ENCODE peak calls at places on chromosomes 13 and 19, in four cellular contexts. One of them, this sample, is unnamed.

GRCh38 chr19:58229255-58229639 is 533 bp downstream of the ZNF544 start:
- DNase-seq in cardiac muscle cell: peak
- DNase-seq in thoracic aorta: no peak
- DNase-seq in NB4: peak
- DNase-seq in this sample: no peak

GRCh38 chr13:76708138-76708537 is 178.1 kb downstream of the KCTD12 start:
- DNase-seq in cardiac muscle cell: no peak
- DNase-seq in thoracic aorta: no peak
- DNase-seq in NB4: no peak
- DNase-seq in this sample: no peak

GRCh38 chr13:50129065-50129922 is 114.0 kb downstream of the KCNRG start:
- DNase-seq in NB4: no peak
- DNase-seq in cardiac muscle cell: peak
- DNase-seq in thoracic aorta: no peak
- DNase-seq in this sample: no peak

GRCh38 chr13:59865398-59865797 is 298.3 kb downstream of the DIAPH3 start:
- DNase-seq in cardiac muscle cell: no peak
- DNase-seq in NB4: no peak
- DNase-seq in thoracic aorta: no peak
- DNase-seq in this sample: no peak

GRCh38 chr19:43504426-43505185 is at the start of gene PHLDB3:
- DNase-seq in cardiac muscle cell: peak
- DNase-seq in thoracic aorta: no peak
- DNase-seq in NB4: no peak
- DNase-seq in this sample: peak

GRCh38 chr19:55690769-55691545 is 15.9 kb downstream of the EPN1 start:
- DNase-seq in thoracic aorta: no peak
- DNase-seq in NB4: no peak
- DNase-seq in cardiac muscle cell: no peak
- DNase-seq in this sample: no peak

GRCh38 chr13:51542358-51542972 is 41.8 kb upstream of the WDFY2 start:
- DNase-seq in thoracic aorta: no peak
- DNase-seq in cardiac muscle cell: peak
- DNase-seq in NB4: peak
- DNase-seq in this sample: no peak

GRCh38 chr13:61413572-61413971 is 2.1 kb downstream of the PCDH20 start:
- DNase-seq in NB4: no peak
- DNase-seq in cardiac muscle cell: no peak
- DNase-seq in thoracic aorta: no peak
- DNase-seq in this sample: no peak

GRCh38 chr13:35822666-35823065 is 308.5 kb downstream of the DCLK1 start:
- DNase-seq in thoracic aorta: no peak
- DNase-seq in NB4: no peak
- DNase-seq in cardiac muscle cell: no peak
- DNase-seq in this sample: no peak

GRCh38 chr13:60837806-60838205 is 440.8 kb downstream of the TDRD3 start:
- DNase-seq in NB4: peak
- DNase-seq in thoracic aorta: no peak
- DNase-seq in cardiac muscle cell: no peak
- DNase-seq in this sample: no peak

GRCh38 chr13:20136781-20137703 is 23.8 kb downstream of the GJA3 start:
- DNase-seq in NB4: peak
- DNase-seq in cardiac muscle cell: peak
- DNase-seq in thoracic aorta: no peak
- DNase-seq in this sample: peak

GRCh38 chr13:73870970-73871935 is 263.0 kb downstream of the KLF12 start:
- DNase-seq in cardiac muscle cell: peak
- DNase-seq in NB4: peak
- DNase-seq in thoracic aorta: no peak
- DNase-seq in this sample: no peak

GRCh38 chr13:101115762-101116161 is 300.5 kb downstream of the NALCN start:
- DNase-seq in thoracic aorta: no peak
- DNase-seq in cardiac muscle cell: no peak
- DNase-seq in NB4: peak
- DNase-seq in this sample: no peak
- TF ChIP-seq CTCF in thoracic aorta: no peak
- TF ChIP-seq CTCF in cardiac muscle cell: no peak
- TF ChIP-seq CTCF in NB4: no peak
- TF ChIP-seq CTCF in this sample: no peak

GRCh38 chr19:53871448-53871847 is 3.8 kb downstream of the MYADM start:
- DNase-seq in cardiac muscle cell: no peak
- DNase-seq in thoracic aorta: no peak
- DNase-seq in NB4: peak
- DNase-seq in this sample: no peak

GRCh38 chr19:53867225-53868090 is at the start of gene MYADM:
- DNase-seq in cardiac muscle cell: peak
- DNase-seq in thoracic aorta: peak
- DNase-seq in NB4: peak
- DNase-seq in this sample: peak

GRCh38 chr19:53870485-53870844 is 2.8 kb downstream of the MYADM start:
- DNase-seq in thoracic aorta: no peak
- DNase-seq in cardiac muscle cell: no peak
- DNase-seq in NB4: peak
- DNase-seq in this sample: no peak

GRCh38 chr19:53868091-53868891 is 608 bp downstream of the MYADM start:
- DNase-seq in NB4: peak
- DNase-seq in thoracic aorta: no peak
- DNase-seq in cardiac muscle cell: peak
- DNase-seq in this sample: no peak

GRCh38 chr19:53868892-53869804 is 1.5 kb downstream of the MYADM start:
- DNase-seq in cardiac muscle cell: peak
- DNase-seq in NB4: peak
- DNase-seq in thoracic aorta: peak
- DNase-seq in this sample: peak
- TF ChIP-seq CTCF in cardiac muscle cell: peak
- TF ChIP-seq CTCF in NB4: no peak
- TF ChIP-seq CTCF in thoracic aorta: peak
- TF ChIP-seq CTCF in this sample: no peak

DNA sequence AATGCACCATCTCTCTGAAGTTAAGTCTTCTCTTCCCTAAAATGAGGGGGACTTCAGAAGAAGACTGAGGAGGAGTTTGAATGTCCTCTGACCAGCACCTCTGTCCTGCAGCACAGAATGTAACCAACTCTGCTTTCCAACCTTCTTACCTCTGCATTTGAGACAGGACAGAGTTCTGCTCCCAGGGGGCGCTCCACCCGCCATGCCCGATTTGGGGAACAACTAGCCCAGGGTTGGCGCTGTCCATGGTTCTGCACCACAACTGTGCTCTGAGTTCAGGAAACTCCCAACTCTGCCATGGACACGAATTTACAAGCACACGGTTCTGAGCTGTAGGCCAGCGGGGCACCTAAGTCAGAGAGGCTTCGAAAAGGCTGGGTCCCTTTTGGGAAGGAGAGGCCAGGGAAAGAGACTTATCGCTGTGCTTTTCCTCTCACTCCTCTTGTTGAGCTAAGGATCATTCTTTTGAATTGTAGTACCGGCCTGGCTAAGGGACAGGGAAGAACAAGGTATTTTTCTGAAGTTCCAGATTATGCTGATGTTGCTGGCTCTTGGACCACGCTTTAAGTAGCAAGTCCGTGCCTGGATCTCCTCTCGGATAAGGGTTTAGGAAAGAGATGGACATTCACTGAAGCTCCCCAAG is 22.2 kb downstream of the SIGLEC5 start:
- DNase-seq in cardiac muscle cell: peak
- DNase-seq in thoracic aorta: no peak
- DNase-seq in NB4: peak
- DNase-seq in this sample: no peak
- TF ChIP-seq CTCF in cardiac muscle cell: peak
- TF ChIP-seq CTCF in thoracic aorta: no peak
- TF ChIP-seq CTCF in NB4: peak
- TF ChIP-seq CTCF in this sample: peak

DNA sequence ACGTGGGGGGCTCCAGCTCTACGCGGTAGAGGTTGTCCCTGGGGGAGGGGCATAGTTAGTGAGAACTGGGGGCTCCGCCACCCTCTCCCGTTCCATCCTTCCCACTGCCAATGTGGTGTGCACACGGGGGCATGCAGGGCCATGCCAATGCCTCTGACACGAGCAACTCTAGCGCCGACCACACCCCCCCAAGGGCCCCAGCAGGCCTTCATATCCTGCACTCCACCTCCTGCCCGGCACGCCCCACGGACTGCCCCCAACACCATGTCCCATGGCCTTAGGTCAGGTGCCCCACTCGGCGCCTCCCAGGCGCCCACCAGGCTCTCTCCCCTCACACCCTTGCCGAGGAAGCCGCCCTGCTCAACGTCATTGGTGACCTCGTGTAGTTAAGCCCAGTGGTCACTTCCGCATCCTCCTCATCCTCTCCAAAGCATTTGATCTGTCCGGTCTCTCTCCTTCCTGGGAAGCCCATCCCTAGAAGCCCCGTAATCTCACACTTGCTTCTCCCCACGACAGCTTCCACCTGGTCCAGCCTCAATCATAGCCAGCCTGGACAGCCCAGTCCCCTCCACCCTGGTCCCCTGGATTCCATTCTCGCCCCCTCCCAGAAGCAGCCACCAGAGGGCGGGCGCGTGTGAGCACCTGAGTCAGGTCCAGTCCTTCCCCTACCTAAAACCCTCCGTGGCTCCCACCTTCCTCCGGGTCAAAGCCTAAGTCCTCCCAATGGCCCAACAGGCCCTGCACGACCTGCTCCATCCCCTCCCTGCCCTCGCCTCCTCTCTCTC is 2.1 kb downstream of the SEMA6B start:
- DNase-seq in NB4: no peak
- DNase-seq in thoracic aorta: no peak
- DNase-seq in cardiac muscle cell: no peak
- DNase-seq in this sample: no peak
- TF ChIP-seq CTCF in NB4: peak
- TF ChIP-seq CTCF in thoracic aorta: no peak
- TF ChIP-seq CTCF in cardiac muscle cell: peak
- TF ChIP-seq CTCF in this sample: no peak

DNA sequence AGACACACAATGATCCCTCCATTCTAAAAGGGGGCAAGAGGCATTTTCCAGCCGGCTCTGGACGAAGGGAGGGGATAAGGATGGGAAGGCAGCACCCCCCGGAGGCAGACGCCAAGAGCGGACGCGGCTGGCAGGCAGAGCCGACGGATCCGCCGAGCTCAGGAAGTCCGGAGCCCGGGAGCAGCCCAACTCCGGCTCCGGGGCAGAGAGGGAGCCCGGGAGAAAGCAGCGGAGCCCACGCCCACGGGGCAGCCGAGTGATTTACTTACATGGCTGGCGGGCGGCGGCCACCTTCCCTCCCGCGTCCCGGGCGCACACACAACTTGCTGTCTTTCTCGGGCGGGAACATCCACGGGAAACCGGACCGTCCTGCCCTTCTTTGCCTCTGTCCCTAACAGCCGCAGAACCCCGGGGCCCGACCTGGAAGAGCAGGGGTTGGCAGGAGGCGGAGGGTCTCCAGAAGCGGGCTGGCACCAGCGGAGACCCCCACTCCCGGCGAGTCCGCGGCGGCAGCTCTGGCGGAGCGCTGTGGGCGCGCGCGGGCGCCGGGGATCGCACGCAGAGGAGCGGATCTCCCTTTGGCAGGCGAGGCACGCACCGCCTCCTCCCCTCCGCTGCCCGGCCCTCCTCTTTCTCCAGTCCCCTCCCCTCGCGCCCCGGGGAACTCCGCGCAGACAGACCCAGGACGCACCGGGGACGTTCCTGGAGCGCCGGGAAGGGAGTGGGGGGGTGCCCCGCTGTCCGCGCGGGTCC is at the start of gene LHFPL6:
- DNase-seq in thoracic aorta: peak
- DNase-seq in cardiac muscle cell: peak
- DNase-seq in NB4: peak
- DNase-seq in this sample: peak
- TF ChIP-seq CTCF in thoracic aorta: no peak
- TF ChIP-seq CTCF in cardiac muscle cell: peak
- TF ChIP-seq CTCF in NB4: no peak
- TF ChIP-seq CTCF in this sample: no peak

GRCh38 chr19:5117421-5117820 is 148.5 kb downstream of the KDM4B start:
- DNase-seq in cardiac muscle cell: no peak
- DNase-seq in thoracic aorta: no peak
- DNase-seq in NB4: no peak
- DNase-seq in this sample: no peak
- TF ChIP-seq CTCF in cardiac muscle cell: no peak
- TF ChIP-seq CTCF in thoracic aorta: no peak
- TF ChIP-seq CTCF in NB4: no peak
- TF ChIP-seq CTCF in this sample: no peak

GRCh38 chr13:52797176-52797575 is 51.3 kb downstream of the PCDH8 start:
- DNase-seq in NB4: no peak
- DNase-seq in cardiac muscle cell: no peak
- DNase-seq in thoracic aorta: no peak
- DNase-seq in this sample: no peak

GRCh38 chr13:52798770-52799430 is 49.5 kb downstream of the PCDH8 start:
- DNase-seq in cardiac muscle cell: no peak
- DNase-seq in thoracic aorta: no peak
- DNase-seq in NB4: no peak
- DNase-seq in this sample: no peak

GRCh38 chr13:52794589-52794988 is 53.9 kb downstream of the PCDH8 start:
- DNase-seq in NB4: no peak
- DNase-seq in cardiac muscle cell: no peak
- DNase-seq in thoracic aorta: no peak
- DNase-seq in this sample: no peak

GRCh38 chr13:52788011-52788410 is 48.4 kb upstream of the CNMD start:
- DNase-seq in cardiac muscle cell: no peak
- DNase-seq in NB4: no peak
- DNase-seq in thoracic aorta: no peak
- DNase-seq in this sample: no peak

GRCh38 chr13:52793507-52793906 is 53.9 kb upstream of the CNMD start:
- DNase-seq in cardiac muscle cell: no peak
- DNase-seq in thoracic aorta: no peak
- DNase-seq in NB4: no peak
- DNase-seq in this sample: no peak
- TF ChIP-seq CTCF in cardiac muscle cell: no peak
- TF ChIP-seq CTCF in thoracic aorta: no peak
- TF ChIP-seq CTCF in NB4: no peak
- TF ChIP-seq CTCF in this sample: no peak

DNA sequence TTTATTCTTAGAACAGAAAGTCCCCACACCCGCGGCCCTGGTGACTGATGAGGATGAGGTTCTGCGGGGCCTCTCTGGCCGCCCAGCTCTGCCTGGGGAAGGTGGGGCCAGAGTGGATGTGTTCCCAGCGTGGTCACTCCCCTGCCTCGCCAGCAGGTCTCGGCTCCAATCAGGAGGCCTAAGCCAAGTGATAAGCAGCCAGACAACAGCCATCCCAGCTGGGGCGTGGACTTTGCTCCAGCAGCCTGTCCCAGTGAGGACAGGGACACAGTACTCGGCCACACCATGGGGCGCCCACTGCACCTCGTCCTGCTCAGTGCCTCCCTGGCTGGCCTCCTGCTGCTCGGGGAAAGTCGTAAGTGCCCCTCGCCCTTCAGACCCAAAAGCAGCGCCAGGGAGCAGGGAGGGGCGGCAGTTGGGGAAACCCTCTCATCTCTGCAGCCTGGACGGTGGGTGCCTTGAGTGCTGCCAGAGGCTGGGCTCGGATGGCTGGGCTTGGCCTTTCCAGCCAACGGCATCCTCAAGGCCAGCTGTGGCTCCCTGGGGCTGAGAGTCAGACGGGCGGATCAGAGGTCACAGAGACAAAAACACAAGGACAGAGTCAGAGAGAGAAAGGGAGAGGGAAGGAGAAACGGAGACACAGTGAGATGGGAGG is at the start of gene F10:
- DNase-seq in cardiac muscle cell: peak
- DNase-seq in NB4: no peak
- DNase-seq in thoracic aorta: no peak
- DNase-seq in this sample: no peak
- TF ChIP-seq CTCF in cardiac muscle cell: no peak
- TF ChIP-seq CTCF in NB4: no peak
- TF ChIP-seq CTCF in thoracic aorta: peak
- TF ChIP-seq CTCF in this sample: no peak

GRCh38 chr13:37241786-37242185 is 136.3 kb upstream of the CSNK1A1L start:
- DNase-seq in thoracic aorta: no peak
- DNase-seq in NB4: no peak
- DNase-seq in cardiac muscle cell: peak
- DNase-seq in this sample: no peak
- TF ChIP-seq CTCF in thoracic aorta: no peak
- TF ChIP-seq CTCF in NB4: no peak
- TF ChIP-seq CTCF in cardiac muscle cell: no peak
- TF ChIP-seq CTCF in this sample: no peak